ENCODE peak calls at places on chromosomes 1 and 21, in five cellular contexts. U, G, X, L and Z are unnamed samples.

GRCh38 chr1:30058966-30059365 is 664.4 kb downstream of the MATN1 start:
- DNase-seq in U (peak; percentile 90), X (no peak), L (no peak), G (no peak), Z (no peak)

GRCh38 chr1:6041432-6042062 is 4.1 kb upstream of the KCNAB2 start:
- DNase-seq in G (no peak), U (no peak), X (no peak), L (no peak), Z (peak; percentile 25)

GRCh38 chr21:33433001-33433400 is 29.8 kb downstream of the IFNGR2 start:
- DNase-seq in X (no peak), G (no peak), U (no peak), L (no peak), Z (no peak)

GRCh38 chr1:217052196-217052595 is 329.0 kb upstream of the ESRRG start:
- DNase-seq in U (peak; percentile 6), G (no peak), L (no peak), X (no peak), Z (no peak)

GRCh38 chr1:19563336-19564097 is 78.2 kb upstream of the CAPZB start:
- DNase-seq in G (no peak), U (peak; percentile 41), X (no peak), L (no peak), Z (no peak)

GRCh38 chr1:22788298-22788697 is 77.7 kb downstream of the EPHB2 start:
- DNase-seq in U (no peak), X (no peak), G (no peak), L (no peak), Z (no peak)

GRCh38 chr21:31282095-31282709 is 61.9 kb downstream of the TIAM1 start:
- DNase-seq in L (no peak), U (peak; percentile 96), G (no peak), X (no peak), Z (no peak)

GRCh38 chr1:61618755-61619154 is 106.2 kb downstream of the TM2D1 start:
- DNase-seq in U (no peak), X (no peak), L (no peak), G (no peak), Z (no peak)

GRCh38 chr1:151314137-151314875 is 12.9 kb downstream of the PI4KB start:
- DNase-seq in L (no peak), X (no peak), G (no peak), U (peak; percentile 87), Z (no peak)

GRCh38 chr1:35558374-35559316 is 1.0 kb downstream of the NCDN start:
- DNase-seq in L (no peak), X (no peak), U (no peak), G (no peak), Z (peak; percentile 26)

GRCh38 chr1:56780832-56781231 is 38.4 kb downstream of the FYB2 start:
- DNase-seq in U (no peak), X (no peak), G (no peak), L (no peak), Z (no peak)

GRCh38 chr1:9165396-9165795 is 36.5 kb upstream of the GPR157 start:
- DNase-seq in L (no peak), U (no peak), X (no peak), G (no peak), Z (no peak)

GRCh38 chr1:232149302-232150201 is 480.4 kb downstream of the SIPA1L2 start:
- DNase-seq in U (peak; percentile 84), G (no peak), X (no peak), L (no peak), Z (no peak)

GRCh38 chr1:17890815-17891191 is 135.7 kb downstream of the ACTL8 start:
- DNase-seq in U (no peak), L (no peak), X (no peak), G (no peak), Z (no peak)

GRCh38 chr1:203867816-203868215 is 6.4 kb downstream of the SNRPE start:
- DNase-seq in G (no peak), L (no peak), X (no peak), U (no peak), Z (no peak)

GRCh38 chr1:41361495-41362356 is 492 bp downstream of the FOXO6 start:
- DNase-seq in X (no peak), L (peak; percentile 10), G (peak; percentile 28), U (no peak), Z (no peak)

GRCh38 chr1:78075621-78076020 is 29.9 kb downstream of the GIPC2 start:
- DNase-seq in X (no peak), U (peak; percentile 26), L (no peak), G (no peak), Z (no peak)

GRCh38 chr1:35369922-35370671 is 101.6 kb downstream of the ZMYM4 start:
- DNase-seq in X (no peak), L (no peak), U (peak; percentile 90), G (no peak), Z (no peak)

GRCh38 chr1:45012639-45013278 is 705 bp downstream of the UROD start:
- DNase-seq in G (no peak), X (no peak), L (peak; percentile 54), U (peak; percentile 66), Z (no peak)

GRCh38 chr1:110320168-110320518 is 19.0 kb upstream of the RBM15 start:
- DNase-seq in U (no peak), X (no peak), L (no peak), G (no peak), Z (no peak)

GRCh38 chr1:166902279-166902678 is 26.2 kb upstream of the TADA1 start:
- DNase-seq in L (no peak), X (no peak), G (no peak), U (peak; percentile 38), Z (no peak)

GRCh38 chr1:7208647-7209180 is 423.5 kb downstream of the CAMTA1 start:
- DNase-seq in U (no peak), X (no peak), L (no peak), G (no peak), Z (no peak)

GRCh38 chr1:156885314-156885713 is 8.2 kb upstream of the PEAR1 start:
- DNase-seq in U (no peak), X (no peak), G (no peak), L (no peak), Z (no peak)

GRCh38 chr1:228149341-228150020 is at the start of gene GJC2:
- DNase-seq in L (no peak), G (no peak), U (peak; percentile 18), X (no peak), Z (no peak)

GRCh38 chr1:209688746-209689234 is 13.6 kb downstream of the G0S2 start:
- DNase-seq in L (no peak), X (no peak), G (no peak), U (peak; percentile 52), Z (no peak)

GRCh38 chr1:86616433-86616832 is 69.6 kb downstream of the CLCA4 start:
- DNase-seq in X (no peak), G (no peak), L (no peak), U (no peak), Z (no peak)

GRCh38 chr1:32892368-32893197 is 6.3 kb downstream of the HPCA start:
- DNase-seq in U (no peak), X (no peak), L (peak; percentile 68), G (peak; percentile 23), Z (peak; percentile 16)

GRCh38 chr1:117838911-117839310 is 90.5 kb downstream of the GDAP2 start:
- DNase-seq in L (no peak), U (peak; percentile 85), X (no peak), G (no peak), Z (no peak)

GRCh38 chr1:16420719-16421118 is 16.5 kb downstream of the SPATA21 start:
- DNase-seq in L (no peak), X (peak; percentile 20), G (no peak), U (no peak), Z (peak; percentile 14)

GRCh38 chr1:99228153-99228552 is 36.1 kb upstream of the PLPPR4 start:
- DNase-seq in G (no peak), L (no peak), X (no peak), U (no peak), Z (no peak)

GRCh38 chr1:208929575-208929974 is 653.9 kb upstream of the CAMK1G start:
- DNase-seq in X (no peak), L (no peak), U (no peak), G (no peak), Z (no peak)